ENCODE peak calls at places on chromosomes 4 and X, in ten cellular contexts. M is heart left ventricle, C is coronary artery, D is left lung, J is psoas muscle, E is ovary, L is fibroblast of pulmonary artery, N is right lobe of liver, B is fibroblast of lung, H is MM.1S. U is an unnamed sample.

GRCh38 chr4:21450331-21450730 is 498.2 kb downstream of the KCNIP4 start:
- DNase-seq in N (no peak), C (no peak), M (no peak), J (no peak), E (no peak), L (no peak), H (no peak), B (no peak), D (no peak), U (no peak)

GRCh38 chr4:47855350-47855749 is 17.5 kb upstream of the CORIN start:
- DNase-seq in B (peak), D (no peak), E (no peak), L (no peak), N (no peak), J (no peak), C (no peak), H (no peak), M (no peak), U (no peak)

GRCh38 chrX:39519213-39519544 is 578.6 kb downstream of the BCOR start:
- DNase-seq in C (no peak), E (peak), B (peak), J (no peak), N (no peak), M (peak), D (no peak), L (peak), H (no peak), U (no peak)

GRCh38 chr4:8419222-8420041 is 21.1 kb downstream of the ACOX3 start:
- DNase-seq in E (no peak), B (peak), M (no peak), C (no peak), N (no peak), D (no peak), L (peak), H (no peak), J (no peak), U (no peak)

GRCh38 chrX:29947225-29947624 is 268.1 kb upstream of the MAGEB2 start:
- DNase-seq in M (no peak), D (no peak), L (no peak), E (no peak), B (no peak), N (no peak), C (no peak), H (no peak), J (no peak), U (no peak)

GRCh38 chrX:104913348-104913747 is 307.1 kb downstream of the TEX13A start:
- DNase-seq in H (peak), B (peak), C (no peak), D (no peak), J (no peak), E (no peak), L (peak), M (no peak), N (no peak), U (peak)

GRCh38 chr4:69057620-69058409 is 38.5 kb upstream of the UGT2B7 start:
- DNase-seq in H (peak), M (no peak), B (peak), C (no peak), L (peak), E (no peak), J (no peak), D (no peak), N (no peak), U (no peak)

GRCh38 chrX:134792077-134792476 is 133.8 kb upstream of the PLAC1 start:
- DNase-seq in H (no peak), N (no peak), E (no peak), J (no peak), B (peak), C (no peak), M (no peak), L (no peak), D (no peak), U (no peak)

GRCh38 chrX:40444133-40444532 is 136.6 kb upstream of the ATP6AP2 start:
- DNase-seq in N (no peak), D (no peak), L (no peak), J (no peak), M (no peak), C (no peak), B (no peak), H (no peak), E (no peak), U (no peak)

GRCh38 chr4:38752393-38752961 is 30.3 kb downstream of the TLR10 start:
- DNase-seq in J (no peak), C (no peak), L (peak), N (no peak), H (peak), E (no peak), D (no peak), B (peak), M (no peak), U (no peak)

GRCh38 chrX:122818068-122818467 is 366.0 kb upstream of the GRIA3 start:
- DNase-seq in D (no peak), L (no peak), N (no peak), E (no peak), C (no peak), M (no peak), B (no peak), J (no peak), H (no peak), U (no peak)

GRCh38 chrX:5236096-5236495 is 992.6 kb downstream of the NLGN4X start:
- DNase-seq in M (no peak), N (no peak), J (no peak), H (peak), B (no peak), C (no peak), E (no peak), L (no peak), D (no peak), U (peak)

GRCh38 chr4:73103799-73104503 is 34.4 kb upstream of the COX18 start:
- DNase-seq in E (no peak), D (no peak), B (peak), C (no peak), L (peak), J (no peak), H (no peak), N (no peak), M (no peak), U (no peak)

GRCh38 chrX:43165343-43165920 is 387.5 kb upstream of the PPP1R2C start:
- DNase-seq in B (no peak), L (no peak), E (no peak), J (no peak), H (no peak), C (no peak), M (no peak), N (no peak), D (no peak), U (no peak)

GRCh38 chr4:182770259-182770968 is 146.8 kb downstream of the DCTD start:
- DNase-seq in C (no peak), E (no peak), H (no peak), M (no peak), D (peak), B (no peak), J (no peak), N (no peak), L (no peak), U (no peak)

GRCh38 chr4:175190654-175191053 is 272.5 kb downstream of the ADAM29 start:
- DNase-seq in E (no peak), N (no peak), J (no peak), M (no peak), D (no peak), L (no peak), C (no peak), H (peak), B (no peak), U (no peak)

GRCh38 chr4:176778491-176778890 is 14.2 kb downstream of the VEGFC start:
- DNase-seq in M (no peak), C (no peak), B (peak), D (no peak), E (no peak), J (peak), N (no peak), L (peak), H (no peak), U (no peak)

GRCh38 chrX:14056201-14056600 is 26.5 kb upstream of the GEMIN8 start:
- DNase-seq in D (no peak), C (no peak), J (no peak), E (no peak), B (peak), M (no peak), H (no peak), N (no peak), L (peak), U (no peak)

GRCh38 chr4:88858752-88859151 is 161.1 kb upstream of the NAP1L5 start:
- DNase-seq in B (no peak), H (peak), L (no peak), N (no peak), J (no peak), D (no peak), C (no peak), M (no peak), E (no peak), U (no peak)

GRCh38 chr4:83560523-83560922 is 24.6 kb downstream of the GPAT3 start:
- DNase-seq in N (no peak), D (no peak), M (no peak), B (no peak), E (no peak), J (no peak), L (no peak), C (no peak), H (no peak), U (no peak)

GRCh38 chrX:66018585-66019309 is 21.1 kb downstream of the VSIG4 start:
- DNase-seq in L (no peak), J (no peak), C (no peak), B (no peak), N (no peak), E (no peak), H (no peak), D (no peak), M (no peak), U (no peak)

GRCh38 chrX:120446503-120446902 is 22.6 kb downstream of the LAMP2 start:
- DNase-seq in J (no peak), B (peak), C (no peak), E (no peak), H (no peak), N (no peak), D (no peak), L (peak), M (no peak), U (no peak)

GRCh38 chrX:2767631-2768455 is 16.0 kb downstream of the XG start:
- DNase-seq in B (peak), C (no peak), N (no peak), J (peak), M (peak), E (no peak), D (peak), H (no peak), L (peak), U (no peak)

GRCh38 chr4:151665442-151666127 is 95.2 kb downstream of the GATB start:
- DNase-seq in E (no peak), J (no peak), H (no peak), M (no peak), C (no peak), B (no peak), N (no peak), L (no peak), D (no peak), U (no peak)

GRCh38 chr4:8912089-8912455 is 40.4 kb upstream of the HMX1 start:
- DNase-seq in E (no peak), H (no peak), M (no peak), L (no peak), D (no peak), C (peak), B (no peak), N (no peak), J (no peak), U (no peak)

GRCh38 chr4:10891866-10892265 is 207.3 kb upstream of the CLNK start:
- DNase-seq in E (no peak), N (no peak), L (no peak), H (no peak), C (no peak), D (no peak), M (no peak), B (no peak), J (no peak), U (no peak)

GRCh38 chr4:34972189-34972588 is 1272.1 kb downstream of the ARAP2 start:
- DNase-seq in D (no peak), E (no peak), J (no peak), L (no peak), B (no peak), H (no peak), N (no peak), M (no peak), C (no peak), U (no peak)

GRCh38 chr4:110202024-110202423 is 3.6 kb upstream of the ELOVL6 start:
- DNase-seq in H (no peak), B (no peak), N (no peak), J (no peak), E (no peak), D (no peak), M (no peak), C (no peak), L (no peak), U (no peak)

GRCh38 chr4:144667500-144667899 is 21.5 kb downstream of the HHIP start:
- DNase-seq in B (peak), D (no peak), J (no peak), E (no peak), N (no peak), C (no peak), L (peak), H (no peak), M (no peak), U (no peak)

GRCh38 chr4:55634417-55635128 is 1.5 kb downstream of the NMU start:
- DNase-seq in B (no peak), E (no peak), N (no peak), H (no peak), D (no peak), C (no peak), L (no peak), J (no peak), M (no peak), U (no peak)

GRCh38 chrX:23783569-23784486 is 855 bp downstream of the SAT1 start:
- DNase-seq in E (no peak), L (peak), D (no peak), J (no peak), H (no peak), B (peak), M (no peak), N (no peak), C (no peak), U (no peak)

GRCh38 chrX:23785564-23785963 is 2.6 kb downstream of the SAT1 start:
- DNase-seq in N (no peak), D (no peak), M (no peak), C (no peak), E (no peak), J (no peak), B (no peak), L (peak), H (no peak), U (no peak)

GRCh38 chrX:23782863-23783568 is at the start of gene SAT1:
- DNase-seq in E (peak), L (peak), H (peak), D (peak), J (peak), C (peak), M (peak), B (peak), N (peak), U (peak)

GRCh38 chrX:23784487-23785301 is 1.7 kb downstream of the SAT1 start:
- DNase-seq in B (peak), J (no peak), E (no peak), N (no peak), M (no peak), L (peak), D (no peak), C (no peak), H (no peak), U (no peak)

GRCh38 chrX:23782455-23782854 is 518 bp upstream of the SAT1 start:
- DNase-seq in H (no peak), L (peak), C (no peak), M (no peak), D (no peak), E (no peak), N (no peak), J (no peak), B (no peak), U (no peak)
- H3K4me3 ChIP-seq in H (peak), L (peak), C (peak), M (peak), D (peak), E (no peak), N (peak), J (peak), B (no peak), U (peak)

DNA sequence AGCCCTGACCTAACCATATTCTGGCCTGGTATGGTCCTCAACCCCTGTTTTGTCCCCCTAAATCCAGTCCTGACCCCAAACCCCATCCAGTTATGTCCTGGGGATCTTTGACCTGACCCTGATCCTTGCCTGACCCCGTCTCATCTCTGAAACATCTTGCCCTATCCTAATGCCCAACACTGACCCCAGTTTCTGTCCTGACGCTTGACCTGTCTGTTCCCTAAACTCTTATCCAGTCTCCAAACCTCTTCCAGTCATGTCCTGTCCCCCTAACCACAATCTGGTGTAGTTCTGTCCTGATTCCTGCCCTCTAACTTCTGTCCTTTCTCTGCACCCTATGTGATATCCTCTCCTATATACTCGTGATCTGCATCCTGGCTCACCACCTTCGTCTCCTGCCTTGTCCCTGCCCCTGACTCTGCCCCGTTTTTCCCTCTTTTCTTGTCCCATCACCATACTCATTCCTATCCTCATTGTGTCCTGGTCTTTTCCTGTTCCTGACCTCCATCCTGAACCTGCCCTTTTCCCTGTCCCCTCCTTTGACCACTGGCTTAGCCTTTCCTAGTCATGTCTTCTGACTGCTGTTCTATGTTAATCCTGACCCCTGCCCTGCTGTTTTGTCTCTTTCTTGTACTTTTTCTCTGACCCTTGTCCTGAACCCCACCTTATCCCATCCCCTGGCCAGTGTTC is 4.6 kb upstream of the CCDC120 start:
- DNase-seq in B (no peak), E (no peak), H (no peak), L (no peak), C (no peak), D (no peak), J (no peak), N (no peak), M (no peak), U (no peak)
- H3K4me3 ChIP-seq in B (no peak), E (peak), H (peak), L (peak), C (peak), D (peak), J (peak), N (peak), M (peak), U (peak)

GRCh38 chrX:1658083-1658463 is 43.2 kb downstream of the ASMT start:
- DNase-seq in E (no peak), L (no peak), C (no peak), H (no peak), N (no peak), J (no peak), B (no peak), M (no peak), D (no peak), U (no peak)
- H3K4me3 ChIP-seq in E (no peak), L (peak), C (no peak), H (no peak), N (no peak), J (no peak), B (no peak), M (no peak), D (peak), U (peak)

GRCh38 chrX:143633530-143634372 is 2.1 kb downstream of the SLITRK4 start:
- DNase-seq in B (no peak), E (no peak), N (no peak), J (no peak), D (no peak), L (no peak), H (no peak), C (no peak), M (peak), U (no peak)
- H3K4me3 ChIP-seq in B (no peak), E (no peak), N (no peak), J (peak), D (peak), L (peak), H (no peak), C (peak), M (peak), U (no peak)

U was measured in Jurkat, Clone E6-1.